ENCODE peak calls at places on chromosomes 13 and 19, in five cellular contexts. P is central memory CD4-positive, alpha-beta T cell; M is M059J; A is activated T-cell treated with anti-CD3 and anti-CD28 coated beads for 4 hours; Z is EH. U is an unnamed sample.

GRCh38 chr13:50085063-50085462 is 69.8 kb downstream of the KCNRG start:
- DNase-seq in A (no peak), Z (peak; percentile 58), P (peak; percentile 18), M (peak; percentile 48), U (no peak)

GRCh38 chr13:91369432-91369831 is 21.9 kb downstream of the MIR17HG start:
- DNase-seq in Z (peak; percentile 65), M (peak; percentile 75), P (no peak), A (no peak), U (no peak)

GRCh38 chr13:39025433-39025839 is 12.5 kb downstream of the PROSER1 start:
- DNase-seq in A (no peak), Z (no peak), P (no peak), M (no peak), U (no peak)

GRCh38 chr19:55678121-55678671 is 3.2 kb downstream of the EPN1 start:
- DNase-seq in M (no peak), A (no peak), Z (no peak), P (no peak), U (no peak)

GRCh38 chr13:60661514-60661913 is 264.5 kb downstream of the TDRD3 start:
- DNase-seq in Z (no peak), M (no peak), P (no peak), A (no peak), U (no peak)

GRCh38 chr19:46863818-46864629 is 3.2 kb downstream of the ARHGAP35 start:
- DNase-seq in M (peak; percentile 98), P (no peak), Z (peak; percentile 88), A (no peak), U (no peak)

GRCh38 chr13:73212482-73212881 is 153.7 kb downstream of the KLF5 start:
- DNase-seq in M (no peak), A (no peak), Z (no peak), P (no peak), U (no peak)

GRCh38 chr13:60720590-60720989 is 323.6 kb downstream of the TDRD3 start:
- DNase-seq in Z (no peak), M (no peak), A (no peak), P (no peak), U (no peak)

GRCh38 chr19:41359741-41360140 is 4.2 kb downstream of the B9D2 start:
- DNase-seq in Z (no peak), M (no peak), A (no peak), P (no peak), U (no peak)

GRCh38 chr13:30088312-30088855 is 219.0 kb downstream of the KATNAL1 start:
- DNase-seq in P (no peak), A (no peak), Z (no peak), M (no peak), U (no peak)

GRCh38 chr19:23817519-23817918 is 58.8 kb upstream of the ZNF681 start:
- DNase-seq in Z (peak; percentile 6), M (peak; percentile 34), P (no peak), A (no peak), U (no peak)

U was measured in A549.